ENCODE peak calls at places on chromosomes 1 and 21, in four cellular contexts. J is heart right ventricle, D is brain microvascular endothelial cell, O is cardiac muscle cell. P is an unnamed sample.
A peak's percentile ranks its signal among the peaks of the same experiment; 100 is the strongest.

GRCh38 chr1:118360817-118361216 is 175.8 kb upstream of the SPAG17 start:
- DNase-seq in J (no peak), D (no peak), O (no peak), P (no peak)

GRCh38 chr21:40662889-40663288 is 184.1 kb downstream of the DSCAM start:
- DNase-seq in J (no peak), D (no peak), O (no peak), P (no peak)

GRCh38 chr1:240706150-240706904 is 94.4 kb upstream of the GREM2 start:
- DNase-seq in J (no peak), D (no peak), O (no peak), P (no peak)

GRCh38 chr1:28935293-28935692 is 20.9 kb downstream of the EPB41 start:
- DNase-seq in J (no peak), D (no peak), O (no peak), P (no peak)

GRCh38 chr1:6578624-6579373 is 995 bp upstream of the ZBTB48 start:
- DNase-seq in J (no peak), D (no peak), O (no peak), P (no peak)

GRCh38 chr21:32335601-32336575 is 37.2 kb downstream of the MRAP start:
- DNase-seq in J (no peak), D (peak; percentile 27), O (no peak), P (no peak)

GRCh38 chr21:16258834-16259611 is 529.2 kb downstream of the USP25 start:
- DNase-seq in J (no peak), D (no peak), O (no peak), P (no peak)

GRCh38 chr1:156882543-156882942 is 11.0 kb upstream of the PEAR1 start:
- DNase-seq in J (no peak), D (no peak), O (no peak), P (no peak)

GRCh38 chr1:60146884-60147283 is 73.3 kb upstream of the C1orf87 start:
- DNase-seq in J (no peak), D (no peak), O (no peak), P (no peak)

GRCh38 chr1:243315455-243315854 is 59.6 kb downstream of the SDCCAG8 start:
- DNase-seq in J (no peak), D (no peak), O (no peak), P (no peak)

GRCh38 chr1:4395158-4395557 is 259.3 kb upstream of the AJAP1 start:
- DNase-seq in J (no peak), D (peak; percentile 57), O (no peak), P (no peak)

GRCh38 chr1:31181515-31182343 is 58.0 kb downstream of the NKAIN1 start:
- DNase-seq in J (peak; percentile 58), D (peak; percentile 29), O (peak; percentile 61), P (peak; percentile 50)

GRCh38 chr1:199515261-199515660 is 512.2 kb upstream of the NR5A2 start:
- DNase-seq in J (no peak), D (no peak), O (no peak), P (no peak)

GRCh38 chr1:30888391-30888790 is 20.2 kb downstream of the SDC3 start:
- DNase-seq in J (peak; percentile 71), D (peak; percentile 66), O (peak; percentile 86), P (no peak)

GRCh38 chr1:197173571-197174482 is 27.4 kb upstream of the ASPM start:
- DNase-seq in J (no peak), D (peak; percentile 75), O (no peak), P (no peak)

GRCh38 chr1:237320890-237321289 is 278.9 kb downstream of the RYR2 start:
- DNase-seq in J (no peak), D (no peak), O (no peak), P (no peak)

GRCh38 chr1:66394603-66395002 is 139.3 kb upstream of the SGIP1 start:
- DNase-seq in J (no peak), D (no peak), O (no peak), P (no peak)

GRCh38 chr1:66399888-66400529 is 133.9 kb upstream of the SGIP1 start:
- DNase-seq in J (no peak), D (no peak), O (no peak), P (no peak)

GRCh38 chr1:66395202-66396061 is 138.5 kb upstream of the SGIP1 start:
- DNase-seq in J (no peak), D (no peak), O (no peak), P (no peak)

GRCh38 chr1:66396212-66396890 is 137.6 kb upstream of the SGIP1 start:
- DNase-seq in J (no peak), D (no peak), O (no peak), P (peak; percentile 21)

DNA sequence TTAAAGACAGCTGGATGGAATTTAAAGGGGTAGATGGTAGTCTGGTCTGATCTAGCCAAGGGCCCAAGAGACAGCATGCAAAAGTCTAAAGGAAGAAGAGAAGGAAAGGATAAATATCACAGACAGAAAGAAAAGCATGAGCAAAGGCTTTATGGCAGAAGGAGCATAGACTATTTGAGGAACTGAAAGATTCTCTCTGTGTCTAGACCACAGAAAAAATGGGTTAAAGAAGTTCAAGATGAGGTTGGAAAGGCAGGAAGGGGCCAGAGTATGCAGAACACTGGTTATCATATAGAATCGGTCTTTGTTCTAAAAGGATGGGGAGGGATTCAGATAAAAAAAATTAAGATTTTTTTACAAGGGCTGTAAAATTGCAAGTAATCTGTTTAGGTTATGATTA is 136.8 kb upstream of the SGIP1 start:
- DNase-seq in J (no peak), D (no peak), O (no peak), P (no peak)
- H3K27ac ChIP-seq in J (peak overlapping the region; percentile 67), D (no peak overlapping the region), O (no peak overlapping the region), P (no peak overlapping the region)

DNA sequence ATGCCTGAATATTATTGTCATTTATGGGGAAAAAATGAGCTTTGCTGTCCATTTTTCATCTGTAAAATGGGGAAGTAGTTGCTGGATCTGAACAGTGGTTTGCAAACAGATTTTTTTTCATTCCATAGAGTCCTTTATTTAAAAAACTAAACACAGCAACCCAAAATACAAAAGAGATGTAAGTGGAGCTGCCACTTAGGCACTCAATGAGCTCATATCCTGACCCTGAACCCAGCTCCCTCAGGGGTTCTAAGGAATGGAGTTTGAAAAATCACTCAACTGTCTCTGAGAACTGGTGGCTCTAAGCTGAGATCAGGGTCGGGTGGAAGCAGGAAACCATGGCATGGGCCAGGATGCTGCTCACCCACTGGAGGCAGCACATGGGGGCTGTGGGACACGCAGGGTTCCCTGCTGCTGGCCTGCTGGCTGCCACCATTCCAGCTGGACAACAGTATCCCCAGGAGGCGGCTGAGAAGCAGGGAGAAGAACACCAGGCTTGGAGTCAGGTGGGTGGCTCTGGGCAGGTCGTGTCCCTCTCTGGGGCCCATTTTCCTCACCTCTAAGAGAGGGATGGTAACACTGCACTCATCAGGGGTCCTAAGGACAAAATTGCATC is 9.6 kb upstream of the ECE1 start:
- DNase-seq in J (no peak), D (no peak), O (no peak), P (no peak)
- H3K27ac ChIP-seq in J (peak overlapping the region; percentile 1), D (no peak overlapping the region), O (no peak overlapping the region), P (no peak overlapping the region)

GRCh38 chr1:37437058-37437457 is 37.3 kb upstream of the ZC3H12A start:
- DNase-seq in J (no peak), D (no peak), O (no peak), P (no peak)
- H3K27ac ChIP-seq in J (no peak overlapping the region), D (no peak overlapping the region), O (no peak overlapping the region), P (no peak overlapping the region)

DNA sequence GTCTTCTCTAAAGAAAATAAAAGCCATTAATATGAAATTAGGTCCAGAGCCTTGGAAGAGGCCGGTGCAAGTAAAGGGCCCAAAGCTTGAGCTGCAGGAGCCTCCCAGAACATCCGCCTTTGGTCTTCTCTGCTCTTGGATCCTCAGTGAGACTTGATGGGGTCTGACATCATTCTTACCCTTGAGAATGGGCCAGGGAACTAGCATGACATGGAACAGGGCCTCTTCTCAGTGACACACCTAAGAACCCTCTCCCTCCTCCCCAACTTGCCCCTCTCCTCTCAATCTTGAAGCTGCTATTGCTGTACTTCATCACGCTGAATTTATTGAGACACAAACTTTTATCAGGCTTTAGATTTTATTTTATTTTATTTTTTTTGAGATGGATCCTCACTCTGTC is 40.3 kb upstream of the SRSF10 start:
- DNase-seq in J (no peak), D (no peak), O (no peak), P (no peak)
- H3K27ac ChIP-seq in J (peak overlapping the region; percentile 89), D (peak overlapping the region; percentile 96), O (peak overlapping the region; percentile 99), P (no peak overlapping the region)

DNA sequence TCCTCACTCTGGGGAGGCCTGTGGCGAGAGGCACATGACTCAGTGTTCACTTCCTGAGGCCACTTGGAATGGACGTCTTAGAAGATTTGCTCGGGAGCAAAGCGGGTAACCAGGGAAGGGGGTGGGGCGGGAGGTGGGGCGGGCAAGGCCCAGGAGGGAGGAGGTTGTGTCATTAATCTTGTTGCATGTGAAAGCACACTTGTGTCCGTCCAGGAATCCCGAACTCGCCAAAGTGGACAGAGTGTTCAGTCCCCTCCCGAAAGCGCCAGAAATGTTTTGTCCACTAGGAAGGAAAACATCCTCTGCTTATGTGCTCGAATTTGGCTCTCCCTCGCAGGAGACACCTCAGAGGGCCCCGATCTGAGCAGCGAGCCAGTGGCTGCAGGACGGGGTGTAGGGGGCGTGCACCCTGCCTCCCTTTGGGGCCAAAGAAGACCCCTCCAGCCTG is 84.2 kb downstream of the SPSB1 start:
- DNase-seq in J (peak; percentile 41), D (no peak), O (no peak), P (no peak)
- H3K27ac ChIP-seq in J (peak overlapping the region; percentile 18), D (no peak overlapping the region), O (no peak overlapping the region), P (no peak overlapping the region)

DNA sequence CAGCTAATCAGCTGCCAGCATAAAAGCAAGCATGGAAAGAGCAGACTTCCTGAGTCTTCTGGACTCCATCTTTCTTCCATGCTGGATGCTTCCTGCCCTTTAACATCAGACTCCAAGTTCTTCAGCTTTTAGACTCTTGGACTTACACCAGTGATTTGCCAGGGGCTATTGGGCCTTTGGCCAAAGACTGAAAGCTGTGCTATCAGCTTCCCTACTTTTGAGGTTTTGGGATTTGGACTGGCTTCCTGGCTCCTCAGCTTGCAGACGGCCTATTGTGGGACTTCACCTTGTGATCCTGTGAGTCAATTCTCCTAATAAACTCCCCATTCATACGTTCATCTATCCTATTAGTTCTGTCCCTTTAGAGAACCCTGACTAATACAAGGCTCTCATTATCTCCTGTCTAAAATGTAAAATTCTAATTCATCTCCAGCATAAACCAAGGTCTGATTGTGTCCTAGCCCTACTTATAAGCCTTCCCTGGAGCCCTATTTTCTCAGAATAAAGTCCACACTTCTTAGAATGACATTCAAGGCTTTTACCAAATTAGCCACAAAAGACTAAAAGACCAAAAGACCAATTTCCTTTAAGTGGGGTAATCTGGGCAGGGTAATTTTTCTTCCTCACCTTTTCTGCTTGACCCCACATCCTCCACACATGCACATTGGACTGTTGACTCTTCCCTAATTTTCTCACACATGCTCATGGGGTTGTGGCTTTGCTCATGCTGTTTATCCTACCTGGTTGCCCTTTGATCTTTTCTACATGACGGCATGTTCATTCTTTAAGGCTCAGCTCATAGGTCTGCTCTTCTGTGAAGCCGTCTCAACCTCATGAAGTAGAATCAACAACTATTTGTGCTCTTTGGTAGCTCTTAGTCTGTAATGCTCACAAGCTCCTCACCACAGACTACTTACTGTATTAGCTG is 18.1 kb upstream of the ENAH start:
- DNase-seq in J (no peak), D (no peak), O (no peak), P (no peak)
- H3K27ac ChIP-seq in J (no peak overlapping the region), D (no peak overlapping the region), O (no peak overlapping the region), P (no peak overlapping the region)